ENCODE peak calls at places on chromosomes 11 and 22, in five cellular contexts. L is ovary, C is IMR-90, T is fibroblast of mammary gland, O is Peyer's patch. F is an unnamed sample.

GRCh38 chr11:115606223-115607220 is 102.3 kb upstream of the CADM1 start:
- DNase-seq in L (peak), C (peak), T (no peak), O (no peak), F (no peak)

GRCh38 chr11:93477684-93478234 is 65.4 kb downstream of the SMCO4 start:
- DNase-seq in L (no peak), C (peak), T (no peak), O (no peak), F (no peak)

GRCh38 chr11:47269829-47270305 is at the start of gene MADD:
- DNase-seq in L (peak), C (peak), T (peak), O (peak), F (peak)

GRCh38 chr11:96744697-96745096 is 354.9 kb downstream of the JRKL start:
- DNase-seq in L (no peak), C (peak), T (peak), O (no peak), F (no peak)

GRCh38 chr22:44335903-44336803 is 23.4 kb upstream of the SHISAL1 start:
- DNase-seq in L (no peak), C (no peak), T (no peak), O (no peak), F (no peak)

GRCh38 chr11:110858556-110858921 is 146.3 kb upstream of the ARHGAP20 start:
- DNase-seq in L (no peak), C (no peak), T (peak), O (no peak), F (peak)

GRCh38 chr11:33383075-33383919 is 126.1 kb downstream of the HIPK3 start:
- DNase-seq in L (no peak), C (no peak), T (no peak), O (no peak), F (no peak)

GRCh38 chr22:43658823-43659222 is 153.3 kb downstream of the EFCAB6 start:
- DNase-seq in L (no peak), C (no peak), T (no peak), O (no peak), F (no peak)

GRCh38 chr11:35390737-35391682 is 28.3 kb downstream of the SLC1A2 start:
- DNase-seq in L (no peak), C (peak), T (peak), O (no peak), F (peak)

GRCh38 chr11:96136623-96137313 is 206.2 kb downstream of the MAML2 start:
- DNase-seq in L (no peak), C (no peak), T (no peak), O (no peak), F (no peak)

GRCh38 chr11:58770627-58771457 is 39.1 kb upstream of the GLYAT start:
- DNase-seq in L (no peak), C (peak), T (peak), O (no peak), F (no peak)

GRCh38 chr11:111911563-111912401 is at the start of gene CRYAB:
- DNase-seq in L (peak), C (peak), T (peak), O (peak), F (peak)

GRCh38 chr22:38570841-38571364 is 920 bp upstream of the DMC1 start:
- DNase-seq in L (peak), C (peak), T (peak), O (peak), F (peak)

GRCh38 chr11:19458231-19458630 is 217.5 kb upstream of the E2F8 start:
- DNase-seq in L (no peak), C (no peak), T (no peak), O (no peak), F (no peak)

GRCh38 chr22:26398741-26399153 is 30.3 kb upstream of the ASPHD2 start:
- DNase-seq in L (peak), C (peak), T (peak), O (peak), F (peak)

GRCh38 chr11:95392644-95393043 is 161.6 kb upstream of the SESN3 start:
- DNase-seq in L (no peak), C (no peak), T (no peak), O (no peak), F (no peak)

GRCh38 chr11:87263439-87263838 is 225.7 kb downstream of the TMEM135 start:
- DNase-seq in L (no peak), C (no peak), T (no peak), O (no peak), F (no peak)

GRCh38 chr11:69703711-69704507 is at the start of gene FGF19:
- DNase-seq in L (no peak), C (no peak), T (no peak), O (peak), F (no peak)

GRCh38 chr11:28517621-28518020 is 409.4 kb downstream of the METTL15 start:
- DNase-seq in L (no peak), C (no peak), T (no peak), O (no peak), F (no peak)

GRCh38 chr11:61021661-61022212 is 50.3 kb downstream of the CD6 start:
- DNase-seq in L (no peak), C (no peak), T (no peak), O (peak), F (peak)

GRCh38 chr11:113894421-113894996 is 10.1 kb upstream of the HTR3B start:
- DNase-seq in L (no peak), C (no peak), T (no peak), O (no peak), F (no peak)

GRCh38 chr22:24231706-24232105 is 13.2 kb downstream of the GGT5 start:
- DNase-seq in L (no peak), C (no peak), T (no peak), O (no peak), F (no peak)

GRCh38 chr11:33530824-33531223 is 169.8 kb downstream of the C11orf91 start:
- DNase-seq in L (no peak), C (peak), T (peak), O (no peak), F (no peak)

GRCh38 chr11:65992056-65992455 is 9.9 kb downstream of the EIF1AD start:
- DNase-seq in L (no peak), C (no peak), T (no peak), O (no peak), F (no peak)

GRCh38 chr11:60764879-60765278 is 8.2 kb downstream of the MS4A15 start:
- DNase-seq in L (no peak), C (no peak), T (no peak), O (no peak), F (no peak)

GRCh38 chr11:112841719-112842118 is 119.5 kb upstream of the NCAM1 start:
- DNase-seq in L (no peak), C (no peak), T (no peak), O (no peak), F (no peak)

GRCh38 chr22:26953380-26953807 is 296.0 kb downstream of the MIAT start:
- DNase-seq in L (no peak), C (no peak), T (no peak), O (no peak), F (no peak)

GRCh38 chr22:45087802-45088201 is 75.9 kb upstream of the NUP50 start:
- DNase-seq in L (no peak), C (no peak), T (no peak), O (no peak), F (no peak)

GRCh38 chr11:9625728-9626127 is 38.1 kb upstream of the SWAP70 start:
- DNase-seq in L (no peak), C (no peak), T (no peak), O (no peak), F (no peak)

GRCh38 chr11:104366321-104366734 is 202.4 kb upstream of the PDGFD start:
- DNase-seq in L (no peak), C (no peak), T (no peak), O (no peak), F (no peak)

GRCh38 chr11:46348566-46348981 is 1.3 kb downstream of the DGKZ start:
- DNase-seq in L (no peak), C (no peak), T (no peak), O (peak), F (peak)

GRCh38 chr22:25970348-25970995 is 198.8 kb upstream of the SEZ6L start:
- DNase-seq in L (no peak), C (no peak), T (no peak), O (no peak), F (no peak)

GRCh38 chr11:2943711-2944118 is 14.5 kb upstream of the PHLDA2 start:
- DNase-seq in L (no peak), C (no peak), T (peak), O (peak), F (peak)

GRCh38 chr11:120188371-120188770 is 22.5 kb upstream of the OAF start:
- DNase-seq in L (no peak), C (no peak), T (no peak), O (peak), F (no peak)

GRCh38 chr11:114260483-114260882 is 35.7 kb upstream of the NNMT start:
- DNase-seq in L (no peak), C (no peak), T (no peak), O (no peak), F (no peak)

GRCh38 chr11:8757533-8757932 is 74.9 kb downstream of the RPL27A start:
- DNase-seq in L (no peak), C (no peak), T (no peak), O (no peak), F (no peak)

GRCh38 chr22:37425800-37426531 is 1.3 kb downstream of the ELFN2 start:
- DNase-seq in L (no peak), C (peak), T (no peak), O (no peak), F (no peak)

GRCh38 chr22:37426532-37427127 is 649 bp downstream of the ELFN2 start:
- DNase-seq in L (no peak), C (no peak), T (no peak), O (no peak), F (no peak)

GRCh38 chr22:37428649-37429586 is 1.6 kb upstream of the ELFN2 start:
- DNase-seq in L (no peak), C (peak), T (peak), O (peak), F (peak)

GRCh38 chr22:37427128-37427710 is at the start of gene ELFN2:
- DNase-seq in L (no peak), C (peak), T (no peak), O (no peak), F (no peak)

DNA sequence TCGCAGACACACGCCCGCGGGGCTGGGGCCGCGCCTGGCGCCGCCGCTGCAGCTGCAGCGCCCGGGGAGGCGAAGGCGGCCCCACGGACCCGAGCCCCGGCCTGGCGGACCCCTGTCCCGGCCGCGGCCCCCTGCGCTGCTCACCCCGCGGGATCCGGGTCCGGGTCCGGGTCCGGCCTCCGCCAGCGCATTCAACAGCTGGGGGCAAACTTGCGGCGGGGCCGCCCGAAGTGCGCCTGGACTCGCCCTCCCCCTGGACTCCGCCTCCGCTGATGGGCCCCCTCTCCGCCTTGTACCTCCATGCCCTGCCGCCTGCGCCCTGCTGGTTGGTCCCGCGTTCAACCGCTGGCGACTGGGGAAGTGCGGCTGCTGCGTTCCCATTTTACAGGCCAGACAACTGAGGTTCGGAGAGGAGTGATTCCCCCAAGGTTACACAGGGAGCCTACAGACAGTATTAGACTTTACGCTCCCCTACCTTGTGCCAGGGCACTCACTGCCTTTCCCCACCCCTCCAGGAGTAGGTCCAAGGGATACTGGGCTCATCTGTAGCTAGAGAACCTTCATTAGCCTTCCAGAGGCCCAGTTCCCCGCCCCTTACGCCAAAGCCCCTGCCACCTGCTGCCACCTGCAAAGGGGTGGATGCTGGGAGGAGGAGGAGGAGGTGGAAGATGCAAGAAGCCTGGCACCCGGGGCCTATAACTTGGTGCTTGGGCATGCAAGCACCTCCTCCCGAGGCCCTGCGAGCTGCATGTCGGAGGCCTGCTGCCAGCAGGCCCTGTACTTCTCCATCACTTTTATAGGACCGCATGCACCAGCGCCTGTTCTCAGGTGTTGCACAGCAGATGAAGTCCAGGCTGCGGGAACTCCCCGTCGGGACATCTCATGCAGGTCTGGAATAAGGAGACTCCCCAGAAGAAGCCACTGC is 694 bp upstream of the ELFN2 start:
- DNase-seq in L (no peak), C (no peak), T (no peak), O (no peak), F (no peak)
- H3K4me3 ChIP-seq in L (no peak), C (peak), T (peak), O (no peak), F (no peak)

GRCh38 chr11:67355023-67355793 is 1.9 kb upstream of the POLD4 start:
- DNase-seq in L (no peak), C (no peak), T (no peak), O (no peak), F (no peak)
- H3K4me3 ChIP-seq in L (no peak), C (no peak), T (no peak), O (no peak), F (peak)

GRCh38 chr11:128521697-128522062 is 65.7 kb downstream of the ETS1 start:
- DNase-seq in L (peak), C (no peak), T (peak), O (no peak), F (no peak)

GRCh38 chr11:128519353-128519752 is 68.0 kb downstream of the ETS1 start:
- DNase-seq in L (no peak), C (no peak), T (peak), O (no peak), F (no peak)

GRCh38 chr11:128520886-128521696 is 66.3 kb downstream of the ETS1 start:
- DNase-seq in L (no peak), C (no peak), T (peak), O (no peak), F (no peak)

GRCh38 chr11:128518493-128519207 is 68.7 kb downstream of the ETS1 start:
- DNase-seq in L (no peak), C (no peak), T (peak), O (no peak), F (no peak)

GRCh38 chr11:128520206-128520885 is 67.0 kb downstream of the ETS1 start:
- DNase-seq in L (no peak), C (no peak), T (peak), O (no peak), F (no peak)
- H3K4me3 ChIP-seq in L (peak), C (peak), T (peak), O (peak), F (peak)

GRCh38 chr22:35617137-35617755 is at the start of gene MB:
- DNase-seq in L (no peak), C (no peak), T (no peak), O (no peak), F (no peak)

GRCh38 chr22:35615156-35615555 is 2.0 kb downstream of the MB start:
- DNase-seq in L (no peak), C (no peak), T (peak), O (no peak), F (no peak)

GRCh38 chr22:35618427-35619223 is 1.5 kb upstream of the MB start:
- DNase-seq in L (no peak), C (no peak), T (no peak), O (no peak), F (no peak)

GRCh38 chr22:35614404-35614803 is 2.7 kb downstream of the MB start:
- DNase-seq in L (no peak), C (no peak), T (no peak), O (no peak), F (no peak)

GRCh38 chr22:35616043-35616442 is 1.1 kb downstream of the MB start:
- DNase-seq in L (no peak), C (no peak), T (no peak), O (no peak), F (no peak)
- H3K4me3 ChIP-seq in L (no peak), C (no peak), T (no peak), O (no peak), F (no peak)

DNA sequence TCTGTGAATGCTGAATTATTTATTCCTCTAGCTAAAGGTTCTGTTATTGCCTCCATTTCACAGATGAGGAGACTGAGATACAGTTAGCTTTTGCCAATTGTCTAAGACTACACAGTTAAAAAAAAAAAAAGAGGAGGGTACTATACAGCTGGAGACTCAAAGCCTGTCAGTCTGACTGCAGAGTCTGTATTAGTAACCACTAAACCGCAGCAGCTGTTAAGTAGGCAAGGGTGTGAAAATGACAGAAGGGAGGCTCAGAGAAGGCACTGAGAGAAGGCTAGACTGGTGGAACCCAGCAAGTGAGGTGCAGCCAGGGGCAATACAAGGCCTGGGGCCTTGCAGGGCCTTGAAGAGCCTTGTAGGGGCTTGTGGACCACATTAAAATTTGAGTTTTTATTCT is 181.2 kb downstream of the CSNK2A3 start:
- DNase-seq in L (no peak), C (no peak), T (no peak), O (no peak), F (no peak)
- H3K4me3 ChIP-seq in L (no peak), C (no peak), T (no peak), O (no peak), F (no peak)